ENCODE peak calls at places on chromosomes 12 and 14, in ten cellular contexts. One of them, this sample, is unnamed.

GRCh38 chr12:57224973-57225679 is 4.4 kb upstream of the SHMT2 start:
- DNase-seq in Peyer's patch: peak; percentile 58
- DNase-seq in thoracic aorta: no peak
- DNase-seq in gastrocnemius medialis: no peak
- DNase-seq in MM.1S: peak; percentile 89
- DNase-seq in HepG2: no peak
- DNase-seq in pancreas: peak; percentile 77
- DNase-seq in psoas muscle: no peak
- DNase-seq in IMR-90: no peak
- DNase-seq in brain microvascular endothelial cell: no peak
- DNase-seq in this sample: no peak

GRCh38 chr14:85533821-85534271 is 3.9 kb downstream of the FLRT2 start:
- DNase-seq in HepG2: no peak
- DNase-seq in psoas muscle: peak; percentile 23
- DNase-seq in Peyer's patch: no peak
- DNase-seq in brain microvascular endothelial cell: no peak
- DNase-seq in MM.1S: no peak
- DNase-seq in gastrocnemius medialis: peak; percentile 10
- DNase-seq in thoracic aorta: no peak
- DNase-seq in pancreas: peak; percentile 67
- DNase-seq in IMR-90: peak; percentile 15
- DNase-seq in this sample: no peak

GRCh38 chr12:111424189-111424792 is 18.6 kb downstream of the SH2B3 start:
- DNase-seq in IMR-90: no peak
- DNase-seq in thoracic aorta: no peak
- DNase-seq in brain microvascular endothelial cell: no peak
- DNase-seq in MM.1S: no peak
- DNase-seq in pancreas: peak; percentile 59
- DNase-seq in psoas muscle: no peak
- DNase-seq in HepG2: no peak
- DNase-seq in gastrocnemius medialis: no peak
- DNase-seq in Peyer's patch: no peak
- DNase-seq in this sample: no peak

GRCh38 chr14:96299441-96299840 is 43.4 kb downstream of the BDKRB1 start:
- DNase-seq in MM.1S: no peak
- DNase-seq in gastrocnemius medialis: no peak
- DNase-seq in Peyer's patch: no peak
- DNase-seq in pancreas: no peak
- DNase-seq in psoas muscle: no peak
- DNase-seq in brain microvascular endothelial cell: no peak
- DNase-seq in HepG2: no peak
- DNase-seq in thoracic aorta: no peak
- DNase-seq in IMR-90: no peak
- DNase-seq in this sample: no peak

GRCh38 chr14:81033841-81034240 is 78.4 kb downstream of the TSHR start:
- DNase-seq in gastrocnemius medialis: no peak
- DNase-seq in MM.1S: no peak
- DNase-seq in brain microvascular endothelial cell: no peak
- DNase-seq in IMR-90: no peak
- DNase-seq in thoracic aorta: no peak
- DNase-seq in psoas muscle: no peak
- DNase-seq in Peyer's patch: no peak
- DNase-seq in HepG2: no peak
- DNase-seq in pancreas: no peak
- DNase-seq in this sample: peak; percentile 26

GRCh38 chr12:120117961-120118709 is 1.6 kb upstream of the RAB35 start:
- DNase-seq in pancreas: no peak
- DNase-seq in brain microvascular endothelial cell: no peak
- DNase-seq in gastrocnemius medialis: no peak
- DNase-seq in IMR-90: peak; percentile 67
- DNase-seq in Peyer's patch: no peak
- DNase-seq in psoas muscle: no peak
- DNase-seq in MM.1S: no peak
- DNase-seq in thoracic aorta: no peak
- DNase-seq in HepG2: peak; percentile 45
- DNase-seq in this sample: no peak

GRCh38 chr14:51716610-51717009 is 64.9 kb downstream of the FRMD6 start:
- DNase-seq in psoas muscle: no peak
- DNase-seq in thoracic aorta: no peak
- DNase-seq in gastrocnemius medialis: no peak
- DNase-seq in brain microvascular endothelial cell: no peak
- DNase-seq in MM.1S: no peak
- DNase-seq in HepG2: no peak
- DNase-seq in Peyer's patch: no peak
- DNase-seq in IMR-90: peak; percentile 52
- DNase-seq in pancreas: no peak
- DNase-seq in this sample: no peak

GRCh38 chr12:65720136-65720535 is 104.1 kb upstream of the HMGA2 start:
- DNase-seq in thoracic aorta: no peak
- DNase-seq in psoas muscle: no peak
- DNase-seq in pancreas: no peak
- DNase-seq in brain microvascular endothelial cell: peak; percentile 66
- DNase-seq in HepG2: no peak
- DNase-seq in gastrocnemius medialis: no peak
- DNase-seq in IMR-90: peak; percentile 42
- DNase-seq in MM.1S: no peak
- DNase-seq in Peyer's patch: no peak
- DNase-seq in this sample: no peak

GRCh38 chr12:127716181-127716580 is 550.8 kb upstream of the TMEM132C start:
- DNase-seq in HepG2: no peak
- DNase-seq in MM.1S: no peak
- DNase-seq in thoracic aorta: no peak
- DNase-seq in psoas muscle: no peak
- DNase-seq in brain microvascular endothelial cell: no peak
- DNase-seq in Peyer's patch: no peak
- DNase-seq in pancreas: no peak
- DNase-seq in IMR-90: no peak
- DNase-seq in gastrocnemius medialis: no peak
- DNase-seq in this sample: no peak

GRCh38 chr14:97058071-97058470 is 260.9 kb downstream of the VRK1 start:
- DNase-seq in pancreas: no peak
- DNase-seq in gastrocnemius medialis: no peak
- DNase-seq in thoracic aorta: no peak
- DNase-seq in HepG2: no peak
- DNase-seq in brain microvascular endothelial cell: no peak
- DNase-seq in IMR-90: no peak
- DNase-seq in Peyer's patch: no peak
- DNase-seq in psoas muscle: no peak
- DNase-seq in MM.1S: no peak
- DNase-seq in this sample: no peak

GRCh38 chr14:86790408-86791364 is 1202.3 kb downstream of the GALC start:
- DNase-seq in psoas muscle: no peak
- DNase-seq in Peyer's patch: no peak
- DNase-seq in HepG2: peak; percentile 42
- DNase-seq in gastrocnemius medialis: no peak
- DNase-seq in MM.1S: no peak
- DNase-seq in pancreas: no peak
- DNase-seq in brain microvascular endothelial cell: no peak
- DNase-seq in IMR-90: no peak
- DNase-seq in thoracic aorta: no peak
- DNase-seq in this sample: no peak

GRCh38 chr12:90589966-90590365 is 365.0 kb downstream of the CCER1 start:
- DNase-seq in IMR-90: no peak
- DNase-seq in MM.1S: no peak
- DNase-seq in psoas muscle: no peak
- DNase-seq in gastrocnemius medialis: no peak
- DNase-seq in brain microvascular endothelial cell: no peak
- DNase-seq in pancreas: no peak
- DNase-seq in HepG2: no peak
- DNase-seq in Peyer's patch: no peak
- DNase-seq in thoracic aorta: no peak
- DNase-seq in this sample: no peak

GRCh38 chr14:36556811-36557433 is 25.5 kb downstream of the NKX2-8 start:
- DNase-seq in psoas muscle: no peak
- DNase-seq in thoracic aorta: no peak
- DNase-seq in pancreas: no peak
- DNase-seq in HepG2: peak; percentile 45
- DNase-seq in IMR-90: peak; percentile 7
- DNase-seq in MM.1S: no peak
- DNase-seq in brain microvascular endothelial cell: no peak
- DNase-seq in gastrocnemius medialis: no peak
- DNase-seq in Peyer's patch: no peak
- DNase-seq in this sample: no peak

GRCh38 chr12:118922405-118922804 is 58.9 kb upstream of the SRRM4 start:
- DNase-seq in thoracic aorta: no peak
- DNase-seq in pancreas: no peak
- DNase-seq in HepG2: no peak
- DNase-seq in IMR-90: no peak
- DNase-seq in MM.1S: no peak
- DNase-seq in psoas muscle: no peak
- DNase-seq in gastrocnemius medialis: no peak
- DNase-seq in Peyer's patch: no peak
- DNase-seq in brain microvascular endothelial cell: no peak
- DNase-seq in this sample: no peak

GRCh38 chr12:49034287-49034622 is 15.7 kb upstream of the PRKAG1 start:
- DNase-seq in brain microvascular endothelial cell: no peak
- DNase-seq in thoracic aorta: no peak
- DNase-seq in Peyer's patch: no peak
- DNase-seq in MM.1S: no peak
- DNase-seq in IMR-90: no peak
- DNase-seq in pancreas: no peak
- DNase-seq in HepG2: no peak
- DNase-seq in psoas muscle: no peak
- DNase-seq in gastrocnemius medialis: no peak
- DNase-seq in this sample: no peak

GRCh38 chr12:104609083-104609844 is 152.5 kb downstream of the CHST11 start:
- DNase-seq in Peyer's patch: no peak
- DNase-seq in gastrocnemius medialis: no peak
- DNase-seq in pancreas: no peak
- DNase-seq in IMR-90: no peak
- DNase-seq in thoracic aorta: no peak
- DNase-seq in MM.1S: no peak
- DNase-seq in psoas muscle: no peak
- DNase-seq in brain microvascular endothelial cell: no peak
- DNase-seq in HepG2: no peak
- DNase-seq in this sample: no peak

GRCh38 chr12:98471085-98471484 is 44.3 kb upstream of the TMPO start:
- DNase-seq in pancreas: no peak
- DNase-seq in MM.1S: no peak
- DNase-seq in thoracic aorta: no peak
- DNase-seq in Peyer's patch: no peak
- DNase-seq in psoas muscle: no peak
- DNase-seq in gastrocnemius medialis: no peak
- DNase-seq in HepG2: no peak
- DNase-seq in brain microvascular endothelial cell: no peak
- DNase-seq in IMR-90: no peak
- DNase-seq in this sample: no peak

GRCh38 chr12:25904442-25904841 is 54.0 kb upstream of the RASSF8 start:
- DNase-seq in pancreas: no peak
- DNase-seq in thoracic aorta: no peak
- DNase-seq in psoas muscle: no peak
- DNase-seq in HepG2: no peak
- DNase-seq in gastrocnemius medialis: no peak
- DNase-seq in Peyer's patch: no peak
- DNase-seq in brain microvascular endothelial cell: peak; percentile 14
- DNase-seq in MM.1S: no peak
- DNase-seq in IMR-90: peak; percentile 39
- DNase-seq in this sample: no peak

DNA sequence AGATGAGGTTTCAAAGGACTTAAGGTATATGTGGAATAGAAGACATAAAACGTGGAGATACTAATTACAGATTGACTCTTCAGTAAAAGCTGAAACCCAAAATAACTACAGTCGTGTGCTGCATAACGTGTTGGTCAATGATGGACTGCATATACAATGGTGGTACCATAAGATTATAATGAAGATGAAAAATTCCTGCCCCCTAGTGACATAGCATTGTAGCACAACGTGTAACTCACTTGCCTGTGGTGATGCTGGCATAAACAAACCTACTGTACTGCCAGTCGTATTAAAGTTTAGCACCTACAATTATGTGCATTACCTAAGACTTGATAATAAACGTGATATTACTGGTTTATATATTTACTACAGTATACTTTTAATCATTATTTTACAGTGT is 150.3 kb downstream of the LRRK2 start:
- DNase-seq in pancreas: no peak
- DNase-seq in HepG2: peak; percentile 2
- DNase-seq in brain microvascular endothelial cell: no peak
- DNase-seq in gastrocnemius medialis: no peak
- DNase-seq in Peyer's patch: no peak
- DNase-seq in MM.1S: no peak
- DNase-seq in IMR-90: peak; percentile 0
- DNase-seq in thoracic aorta: no peak
- DNase-seq in psoas muscle: no peak
- DNase-seq in this sample: no peak
- TF ChIP-seq CTCF in pancreas: no peak
- TF ChIP-seq CTCF in HepG2: no peak
- TF ChIP-seq CTCF in brain microvascular endothelial cell: peak; percentile 24
- TF ChIP-seq CTCF in gastrocnemius medialis: no peak
- TF ChIP-seq CTCF in Peyer's patch: no peak
- TF ChIP-seq CTCF in MM.1S: peak; percentile 47
- TF ChIP-seq CTCF in IMR-90: peak; percentile 26
- TF ChIP-seq CTCF in thoracic aorta: no peak
- TF ChIP-seq CTCF in psoas muscle: no peak
- TF ChIP-seq CTCF in this sample: no peak

GRCh38 chr12:47276253-47277070 is 196.7 kb upstream of the AMIGO2 start:
- DNase-seq in psoas muscle: no peak
- DNase-seq in MM.1S: peak; percentile 81
- DNase-seq in gastrocnemius medialis: no peak
- DNase-seq in brain microvascular endothelial cell: no peak
- DNase-seq in IMR-90: peak; percentile 79
- DNase-seq in HepG2: peak; percentile 29
- DNase-seq in Peyer's patch: peak; percentile 61
- DNase-seq in pancreas: no peak
- DNase-seq in thoracic aorta: no peak
- DNase-seq in this sample: no peak
- H3K4me3 ChIP-seq in psoas muscle: no peak overlapping the region
- H3K4me3 ChIP-seq in MM.1S: no peak overlapping the region
- H3K4me3 ChIP-seq in gastrocnemius medialis: no peak overlapping the region
- H3K4me3 ChIP-seq in brain microvascular endothelial cell: no peak overlapping the region
- H3K4me3 ChIP-seq in IMR-90: no peak overlapping the region
- H3K4me3 ChIP-seq in HepG2: no peak overlapping the region
- H3K4me3 ChIP-seq in Peyer's patch: no peak overlapping the region
- H3K4me3 ChIP-seq in pancreas: no peak overlapping the region
- H3K4me3 ChIP-seq in thoracic aorta: no peak overlapping the region
- H3K4me3 ChIP-seq in this sample: no peak overlapping the region

GRCh38 chr12:132036063-132036683 is 86.4 kb downstream of the EP400 start:
- DNase-seq in pancreas: no peak
- DNase-seq in psoas muscle: no peak
- DNase-seq in thoracic aorta: no peak
- DNase-seq in MM.1S: no peak
- DNase-seq in gastrocnemius medialis: no peak
- DNase-seq in IMR-90: no peak
- DNase-seq in Peyer's patch: no peak
- DNase-seq in brain microvascular endothelial cell: no peak
- DNase-seq in HepG2: no peak
- DNase-seq in this sample: no peak
- H3K36me3 ChIP-seq in pancreas: no peaks in the 10 kb centered on the region
- H3K36me3 ChIP-seq in psoas muscle: peaks cover 87% of the 10 kb centered on the region
- H3K36me3 ChIP-seq in thoracic aorta: peaks cover 77% of the 10 kb centered on the region
- H3K36me3 ChIP-seq in MM.1S: no peaks in the 10 kb centered on the region
- H3K36me3 ChIP-seq in gastrocnemius medialis: no peaks in the 10 kb centered on the region
- H3K36me3 ChIP-seq in IMR-90: peaks cover 60% of the 10 kb centered on the region
- H3K36me3 ChIP-seq in Peyer's patch: no peaks in the 10 kb centered on the region
- H3K36me3 ChIP-seq in brain microvascular endothelial cell: peaks cover 53% of the 10 kb centered on the region
- H3K36me3 ChIP-seq in HepG2: peaks cover 21% of the 10 kb centered on the region
- H3K36me3 ChIP-seq in this sample: peaks cover 88% of the 10 kb centered on the region

GRCh38 chr14:72098202-72098601 is 166.0 kb downstream of the RGS6 start:
- DNase-seq in gastrocnemius medialis: no peak
- DNase-seq in MM.1S: no peak
- DNase-seq in IMR-90: no peak
- DNase-seq in Peyer's patch: no peak
- DNase-seq in thoracic aorta: no peak
- DNase-seq in HepG2: no peak
- DNase-seq in brain microvascular endothelial cell: no peak
- DNase-seq in pancreas: no peak
- DNase-seq in psoas muscle: no peak
- DNase-seq in this sample: no peak

GRCh38 chr14:72104011-72104613 is 171.9 kb downstream of the RGS6 start:
- DNase-seq in psoas muscle: no peak
- DNase-seq in brain microvascular endothelial cell: peak; percentile 2
- DNase-seq in MM.1S: no peak
- DNase-seq in IMR-90: no peak
- DNase-seq in HepG2: no peak
- DNase-seq in Peyer's patch: no peak
- DNase-seq in gastrocnemius medialis: no peak
- DNase-seq in thoracic aorta: no peak
- DNase-seq in pancreas: no peak
- DNase-seq in this sample: no peak
- TF ChIP-seq CTCF in psoas muscle: peak; percentile 12
- TF ChIP-seq CTCF in brain microvascular endothelial cell: peak; percentile 60
- TF ChIP-seq CTCF in MM.1S: peak; percentile 32
- TF ChIP-seq CTCF in IMR-90: peak; percentile 34
- TF ChIP-seq CTCF in HepG2: peak; percentile 30
- TF ChIP-seq CTCF in Peyer's patch: peak; percentile 10
- TF ChIP-seq CTCF in gastrocnemius medialis: no peak
- TF ChIP-seq CTCF in thoracic aorta: peak; percentile 11
- TF ChIP-seq CTCF in pancreas: peak; percentile 11
- TF ChIP-seq CTCF in this sample: peak; percentile 18